ENCODE peak calls at places on chromosomes 5 and 9, in eight cellular contexts. N is colonic mucosa, M is tibial nerve, G is foreskin fibroblast, Q is dorsolateral prefrontal cortex, I is psoas muscle, J is cardiac fibroblast, S is stomach. K is an unnamed sample.

GRCh38 chr9:127710204-127710805 is 3.5 kb downstream of the CFAP157 start:
- DNase-seq in M (no peak), N (no peak), S (no peak), I (no peak), G (no peak), Q (no peak), J (no peak), K (no peak)

GRCh38 chr9:137138058-137138697 is 776 bp upstream of the GRIN1 start:
- DNase-seq in J (no peak), G (no peak), Q (peak; percentile 91), M (no peak), I (no peak), N (no peak), S (no peak), K (no peak)

GRCh38 chr5:62575556-62575955 is 3.1 kb upstream of the LRRC70 start:
- DNase-seq in M (no peak), I (no peak), G (no peak), S (no peak), J (no peak), N (no peak), Q (no peak), K (no peak)

GRCh38 chr9:9747787-9748186 is 865.0 kb downstream of the PTPRD start:
- DNase-seq in J (no peak), I (no peak), G (peak; percentile 58), S (no peak), N (no peak), M (no peak), Q (no peak), K (peak; percentile 0)

GRCh38 chr5:31194892-31195291 is 1.4 kb downstream of the CDH6 start:
- DNase-seq in Q (no peak), S (no peak), I (no peak), N (no peak), G (no peak), M (no peak), J (no peak), K (peak; percentile 1)

GRCh38 chr5:89769975-89770374 is 639.6 kb downstream of the CETN3 start:
- DNase-seq in J (peak; percentile 14), M (no peak), G (peak; percentile 56), Q (no peak), I (no peak), N (no peak), S (no peak), K (peak; percentile 29)

GRCh38 chr5:42492978-42493377 is 69.7 kb downstream of the GHR start:
- DNase-seq in M (no peak), Q (no peak), I (no peak), G (no peak), S (no peak), N (no peak), J (no peak), K (peak; percentile 10)

GRCh38 chr5:168341178-168341577 is 49.7 kb downstream of the WWC1 start:
- DNase-seq in I (no peak), N (no peak), S (no peak), G (no peak), J (no peak), Q (no peak), M (no peak), K (no peak)

GRCh38 chr9:128389395-128390149 is 18.4 kb downstream of the URM1 start:
- DNase-seq in N (no peak), S (no peak), Q (peak; percentile 63), J (no peak), I (no peak), G (no peak), M (no peak), K (no peak)

GRCh38 chr9:136847827-136848392 is 1.3 kb upstream of the PHPT1 start:
- DNase-seq in M (peak; percentile 83), J (peak; percentile 88), I (peak; percentile 92), Q (no peak), N (peak; percentile 95), S (peak; percentile 91), G (peak; percentile 94), K (peak; percentile 78)

GRCh38 chr9:93958875-93959682 is 3.9 kb upstream of the BARX1 start:
- DNase-seq in S (no peak), I (no peak), N (no peak), G (peak; percentile 56), J (peak; percentile 51), M (no peak), Q (no peak), K (peak; percentile 32)

GRCh38 chr9:114733814-114734213 is 51.8 kb upstream of the TEX48 start:
- DNase-seq in Q (no peak), I (no peak), J (peak; percentile 17), S (no peak), N (no peak), M (no peak), G (peak; percentile 23), K (peak; percentile 58)

GRCh38 chr5:133944263-133945230 is 23.9 kb downstream of the C5orf15 start:
- DNase-seq in J (peak; percentile 70), I (no peak), Q (no peak), N (peak; percentile 35), S (peak; percentile 79), G (peak; percentile 71), M (no peak), K (peak; percentile 57)

GRCh38 chr5:139642891-139643871 is 5.0 kb upstream of the CXXC5 start:
- DNase-seq in N (peak; percentile 94), G (peak; percentile 9), J (no peak), S (peak; percentile 77), Q (no peak), I (peak; percentile 50), M (no peak), K (no peak)
- H3K4me3 ChIP-seq in N (no peak overlapping the region), G (no peak overlapping the region), J (no peak overlapping the region), S (no peak overlapping the region), Q (no peak overlapping the region), I (no peak overlapping the region), M (no peak overlapping the region), K (no peak overlapping the region)

GRCh38 chr5:54515634-54516033 is 1.9 kb upstream of the SNX18 start:
- DNase-seq in J (no peak), G (no peak), Q (no peak), S (no peak), N (no peak), I (no peak), M (no peak), K (no peak)
- H3K4me3 ChIP-seq in J (no peak overlapping the region), G (no peak overlapping the region), Q (no peak overlapping the region), S (no peak overlapping the region), N (no peak overlapping the region), I (no peak overlapping the region), M (no peak overlapping the region), K (no peak overlapping the region)

GRCh38 chr5:150490754-150491153 is 17.2 kb upstream of the NDST1 start:
- DNase-seq in M (no peak), Q (no peak), N (no peak), I (no peak), J (no peak), S (no peak), G (peak; percentile 49), K (peak; percentile 35)
- H3K4me3 ChIP-seq in M (no peak overlapping the region), Q (no peak overlapping the region), N (no peak overlapping the region), I (no peak overlapping the region), J (no peak overlapping the region), S (no peak overlapping the region), G (no peak overlapping the region), K (no peak overlapping the region)

DNA sequence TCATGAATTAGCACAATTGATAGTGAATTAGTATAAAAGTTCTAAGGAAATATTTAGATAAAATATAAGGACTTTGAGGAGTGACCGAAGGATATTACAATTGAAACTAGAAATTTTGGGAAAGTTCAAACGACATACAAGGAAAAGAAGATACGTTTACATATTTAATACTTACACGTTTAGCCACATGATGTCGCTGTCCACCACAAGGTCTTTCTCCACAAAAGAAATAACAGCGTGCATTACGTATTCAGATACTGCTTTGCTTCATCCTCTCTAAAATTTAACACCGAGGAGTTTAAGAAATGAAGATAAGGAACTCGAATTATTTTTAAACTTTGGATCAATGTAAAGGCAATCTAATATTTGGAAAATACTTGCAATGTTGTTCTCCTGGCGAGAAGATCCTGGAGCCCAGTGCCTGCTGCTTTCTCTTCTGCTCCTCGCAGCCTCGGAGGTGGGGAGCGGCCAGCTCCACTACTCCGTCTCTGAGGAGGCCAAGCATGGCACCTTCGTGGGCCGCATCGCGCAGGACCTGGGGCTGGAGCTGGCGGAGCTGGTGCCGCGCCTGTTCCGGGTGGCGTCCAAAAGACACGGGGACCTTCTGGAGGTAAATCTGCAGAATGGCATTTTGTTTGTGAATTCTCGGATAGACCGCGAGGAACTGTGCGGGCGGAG is at the start of gene PCDHA3:
- DNase-seq in S (no peak), N (no peak), I (no peak), J (peak; percentile 14), Q (no peak), G (peak; percentile 26), M (peak; percentile 18), K (peak; percentile 34)
- H3K4me3 ChIP-seq in S (no peak within 1 kb of the TSS), N (peak within 1 kb of the TSS; percentile 10), I (peak within 1 kb of the TSS; percentile 35), J (no peak within 1 kb of the TSS), Q (peak within 1 kb of the TSS; percentile 45), G (peak within 1 kb of the TSS; percentile 12), M (peak within 1 kb of the TSS; percentile 49), K (no peak within 1 kb of the TSS)